ENCODE peak calls at places on chromosomes 16 and 17, in four cellular contexts. Z is heart left ventricle, U is ovary, O is transverse colon. W is an unnamed sample.

GRCh38 chr17:44558349-44559287 is 1.3 kb downstream of the FZD2 start:
- DNase-seq in O (no peak), Z (no peak), U (peak; percentile 45), W (no peak)

GRCh38 chr17:38885728-38886642 is 16.1 kb downstream of the LASP1 start:
- DNase-seq in Z (no peak), U (no peak), O (no peak), W (no peak)

GRCh38 chr16:58464047-58464915 is 35.7 kb upstream of the NDRG4 start:
- DNase-seq in O (no peak), Z (peak; percentile 62), U (no peak), W (peak; percentile 56)

GRCh38 chr17:68697850-68698313 is 96.7 kb upstream of the FAM20A start:
- DNase-seq in O (peak; percentile 16), Z (no peak), U (no peak), W (no peak)

GRCh38 chr17:7922499-7923289 is 6.6 kb upstream of the RNF227 start:
- DNase-seq in O (peak; percentile 88), U (peak; percentile 93), Z (peak; percentile 89), W (peak; percentile 82)

GRCh38 chr17:71407972-71408371 is 712.8 kb upstream of the SOX9 start:
- DNase-seq in Z (no peak), O (no peak), U (no peak), W (no peak)

GRCh38 chr16:26963109-26963508 is 103.6 kb upstream of the C16orf82 start:
- DNase-seq in U (no peak), Z (no peak), O (peak; percentile 10), W (peak; percentile 55)

GRCh38 chr16:88983771-88984687 is 7.0 kb upstream of the CBFA2T3 start:
- DNase-seq in Z (no peak), O (no peak), U (no peak), W (no peak)

GRCh38 chr16:19153876-19154275 is 14.2 kb upstream of the SYT17 start:
- DNase-seq in Z (no peak), U (no peak), O (no peak), W (no peak)

GRCh38 chr17:75774988-75775668 is 9.5 kb upstream of the UNK start:
- DNase-seq in Z (no peak), U (peak; percentile 63), O (peak; percentile 13), W (no peak)

GRCh38 chr17:72191901-72192300 is 71.1 kb downstream of the SOX9 start:
- DNase-seq in O (no peak), Z (no peak), U (no peak), W (peak; percentile 41)

GRCh38 chr16:88912556-88912955 is 46.1 kb upstream of the PABPN1L start:
- DNase-seq in Z (no peak), O (no peak), U (no peak), W (no peak)

GRCh38 chr17:69170377-69170776 is 28.7 kb upstream of the ABCA6 start:
- DNase-seq in Z (no peak), U (no peak), O (no peak), W (no peak)

GRCh38 chr17:45132302-45132568 is at the start of gene PLCD3:
- DNase-seq in U (no peak), O (no peak), Z (no peak), W (no peak)

GRCh38 chr17:77140878-77141767 is at the start of gene SEC14L1:
- DNase-seq in Z (peak; percentile 47), U (peak; percentile 65), O (peak; percentile 42), W (peak; percentile 80)
- TF ChIP-seq POLR2A in Z (no peak), U (no peak), O (no peak), W (peak; percentile 36)

GRCh38 chr16:4663756-4664465 is 29.5 kb upstream of the NUDT16L1 start:
- DNase-seq in O (peak; percentile 53), U (no peak), Z (peak; percentile 64), W (peak; percentile 71)
- H3K27ac ChIP-seq in O (peak overlapping the region; percentile 74), U (no peak overlapping the region), Z (no peak overlapping the region), W (peak overlapping the region; percentile 59)

GRCh38 chr17:48026503-48027321 is 10.9 kb downstream of the COPZ2 start:
- DNase-seq in U (peak; percentile 92), Z (peak; percentile 89), O (peak; percentile 87), W (peak; percentile 84)

GRCh38 chr17:48024149-48025039 is 13.2 kb downstream of the COPZ2 start:
- DNase-seq in O (peak; percentile 70), U (peak; percentile 56), Z (peak; percentile 40), W (peak; percentile 46)

GRCh38 chr17:48023408-48024148 is 14.0 kb downstream of the COPZ2 start:
- DNase-seq in Z (peak; percentile 83), O (peak; percentile 84), U (peak; percentile 80), W (peak; percentile 94)

GRCh38 chr17:48025904-48026502 is 11.6 kb downstream of the COPZ2 start:
- DNase-seq in U (no peak), Z (no peak), O (no peak), W (no peak)

GRCh38 chr17:48025040-48025903 is 12.3 kb downstream of the COPZ2 start:
- DNase-seq in O (peak; percentile 98), U (peak; percentile 99), Z (peak; percentile 97), W (peak; percentile 98)
- TF ChIP-seq POLR2A in O (peak; percentile 27), U (no peak), Z (peak; percentile 40), W (peak; percentile 85)

GRCh38 chr16:979106-979505 is 2.5 kb upstream of the SOX8 start:
- DNase-seq in U (no peak), O (no peak), Z (no peak), W (no peak)

GRCh38 chr16:979859-980594 is 1.5 kb upstream of the SOX8 start:
- DNase-seq in O (no peak), U (no peak), Z (no peak), W (no peak)

GRCh38 chr16:977096-977701 is 4.4 kb upstream of the SOX8 start:
- DNase-seq in U (peak; percentile 63), O (no peak), Z (no peak), W (peak; percentile 91)

GRCh38 chr16:977896-978295 is 3.7 kb upstream of the SOX8 start:
- DNase-seq in O (no peak), Z (no peak), U (no peak), W (no peak)

GRCh38 chr16:978403-978802 is 3.2 kb upstream of the SOX8 start:
- DNase-seq in Z (no peak), O (no peak), U (no peak), W (no peak)
- H3K27ac ChIP-seq in Z (no peak overlapping the region), O (no peak overlapping the region), U (no peak overlapping the region), W (no peak overlapping the region)

GRCh38 chr17:40100419-40100668 is at the start of gene NR1D1:
- DNase-seq in U (no peak), O (no peak), Z (no peak), W (no peak)
- TF ChIP-seq POLR2A in U (no peak), O (peak; percentile 98), Z (peak; percentile 77), W (peak; percentile 100)